ENCODE peak calls at places on chromosome 1, in seven cellular contexts. D is skeletal muscle cell, E is endothelial cell of umbilical vein, F is AG04449, L is stomach, R is NCI-H345, C is Caki2. H is an unnamed sample.

GRCh38 chr1:27542463-27543273 is 52.7 kb upstream of the WASF2 start:
- DNase-seq in F (no peak), R (no peak), D (no peak), C (peak), L (peak), E (peak), H (no peak)

GRCh38 chr1:109425902-109426277 is 358 bp downstream of the PSMA5 start:
- DNase-seq in L (peak), E (no peak), F (no peak), R (peak), C (no peak), D (no peak), H (no peak)

GRCh38 chr1:208154679-208155078 is 89.5 kb downstream of the PLXNA2 start:
- DNase-seq in E (peak), R (no peak), F (no peak), L (peak), C (no peak), D (no peak), H (no peak)

GRCh38 chr1:190478193-190479007 is 736 bp upstream of the BRINP3 start:
- DNase-seq in C (no peak), L (no peak), D (no peak), F (no peak), E (peak), R (peak), H (no peak)

GRCh38 chr1:43435146-43436145 is 18.3 kb downstream of the HYI start:
- DNase-seq in L (no peak), R (no peak), F (no peak), D (peak), C (no peak), E (no peak), H (no peak)

GRCh38 chr1:109208431-109208830 is 5.3 kb upstream of the SARS1 start:
- DNase-seq in L (no peak), F (no peak), C (no peak), D (no peak), R (no peak), E (no peak), H (no peak)

GRCh38 chr1:223700388-223700918 is 11.9 kb upstream of the CAPN2 start:
- DNase-seq in R (peak), F (no peak), C (no peak), E (no peak), D (no peak), L (no peak), H (no peak)

GRCh38 chr1:96538883-96539282 is 182.7 kb upstream of the PTBP2 start:
- DNase-seq in R (no peak), E (no peak), D (peak), C (no peak), F (peak), L (no peak), H (no peak)

GRCh38 chr1:66752000-66752592 is at the start of gene DYNLT5:
- DNase-seq in C (no peak), D (no peak), E (peak), F (no peak), R (no peak), L (peak), H (no peak)

GRCh38 chr1:21707086-21707840 is 38.1 kb upstream of the RAP1GAP start:
- DNase-seq in D (peak), R (no peak), F (no peak), L (no peak), E (peak), C (no peak), H (no peak)

GRCh38 chr1:30268923-30269666 is 454.3 kb downstream of the MATN1 start:
- DNase-seq in L (peak), R (no peak), C (no peak), F (no peak), D (no peak), E (no peak), H (no peak)

GRCh38 chr1:209590405-209590804 is 6.9 kb downstream of the CAMK1G start:
- DNase-seq in L (no peak), R (peak), C (no peak), F (no peak), D (no peak), E (peak), H (no peak)

GRCh38 chr1:16175610-16176553 is 20.0 kb upstream of the EPHA2 start:
- DNase-seq in C (peak), R (no peak), F (peak), E (peak), L (peak), D (no peak), H (no peak)

GRCh38 chr1:54331843-54332688 is 74.1 kb downstream of the SSBP3 start:
- DNase-seq in E (no peak), L (no peak), F (no peak), C (no peak), R (no peak), D (no peak), H (no peak)

GRCh38 chr1:95974586-95974985 is 740.6 kb downstream of the RWDD3 start:
- DNase-seq in F (no peak), D (peak), R (no peak), E (no peak), C (no peak), L (no peak), H (no peak)

GRCh38 chr1:229258851-229259110 is 12.1 kb upstream of the RAB4A start:
- DNase-seq in C (no peak), D (no peak), E (no peak), R (no peak), F (no peak), L (no peak), H (no peak)

GRCh38 chr1:202858306-202858705 is 30.6 kb downstream of the RABIF start:
- DNase-seq in C (no peak), L (peak), R (no peak), D (peak), E (peak), F (no peak), H (no peak)

GRCh38 chr1:205449750-205450443 is 5.9 kb downstream of the BLACAT1 start:
- DNase-seq in D (no peak), F (no peak), C (peak), E (no peak), R (no peak), L (peak), H (no peak)

GRCh38 chr1:161071886-161072371 is 2.2 kb upstream of the ARHGAP30 start:
- DNase-seq in E (no peak), C (no peak), F (no peak), R (peak), D (no peak), L (peak), H (peak)

GRCh38 chr1:116218922-116219321 is 107.7 kb downstream of the MAB21L3 start:
- DNase-seq in R (no peak), E (no peak), D (no peak), C (no peak), L (peak), F (no peak), H (no peak)

GRCh38 chr1:222634180-222635013 is 16.5 kb downstream of the MIA3 start:
- DNase-seq in R (peak), C (peak), F (peak), L (peak), D (peak), E (peak), H (no peak)

GRCh38 chr1:81808760-81809159 is 8.0 kb downstream of the ADGRL2 start:
- DNase-seq in R (no peak), F (no peak), C (peak), L (no peak), E (no peak), D (no peak), H (no peak)

GRCh38 chr1:115099693-115100050 is 10.4 kb upstream of the TSPAN2 start:
- DNase-seq in R (no peak), D (no peak), E (no peak), F (no peak), C (no peak), L (no peak), H (no peak)

GRCh38 chr1:197921235-197922069 is 4.3 kb downstream of the LHX9 start:
- DNase-seq in F (no peak), E (no peak), C (no peak), D (no peak), R (no peak), L (no peak), H (no peak)

GRCh38 chr1:174243451-174244000 is 84.2 kb downstream of the RABGAP1L start:
- DNase-seq in C (no peak), E (no peak), D (no peak), F (no peak), L (no peak), R (no peak), H (no peak)

GRCh38 chr1:160774886-160775719 is 20.9 kb upstream of the LY9 start:
- DNase-seq in L (no peak), F (no peak), R (no peak), C (no peak), E (no peak), D (no peak), H (no peak)

GRCh38 chr1:85047472-85048295 is 616 bp downstream of the MCOLN3 start:
- DNase-seq in E (no peak), F (no peak), R (peak), D (no peak), C (no peak), L (no peak), H (no peak)